ENCODE peak calls at places on chromosomes 12 and 14, in six cellular contexts. One of them, this sample, is unnamed.

GRCh38 chr12:51974646-51975045 is 23.1 kb downstream of the ACVR1B start:
- DNase-seq in right lobe of liver: no peak
- DNase-seq in GM12892: no peak
- DNase-seq in sigmoid colon: no peak
- DNase-seq in HCT116: no peak
- DNase-seq in H54: no peak
- DNase-seq in this sample: no peak

GRCh38 chr14:72124171-72124570 is 191.9 kb downstream of the RGS6 start:
- DNase-seq in H54: no peak
- DNase-seq in GM12892: no peak
- DNase-seq in sigmoid colon: no peak
- DNase-seq in HCT116: no peak
- DNase-seq in right lobe of liver: no peak
- DNase-seq in this sample: no peak

GRCh38 chr12:90622431-90622830 is 332.5 kb downstream of the CCER1 start:
- DNase-seq in HCT116: no peak
- DNase-seq in sigmoid colon: no peak
- DNase-seq in H54: no peak
- DNase-seq in right lobe of liver: no peak
- DNase-seq in GM12892: no peak
- DNase-seq in this sample: no peak

GRCh38 chr12:12010277-12011031 is 60.3 kb upstream of the BCL2L14 start:
- DNase-seq in right lobe of liver: peak; percentile 61
- DNase-seq in sigmoid colon: peak; percentile 82
- DNase-seq in H54: no peak
- DNase-seq in GM12892: no peak
- DNase-seq in HCT116: no peak
- DNase-seq in this sample: no peak

GRCh38 chr12:66013224-66013623 is 117.3 kb downstream of the LLPH start:
- DNase-seq in sigmoid colon: no peak
- DNase-seq in HCT116: no peak
- DNase-seq in GM12892: no peak
- DNase-seq in right lobe of liver: no peak
- DNase-seq in H54: no peak
- DNase-seq in this sample: no peak

GRCh38 chr12:79370021-79370420 is 320.7 kb downstream of the PAWR start:
- DNase-seq in GM12892: no peak
- DNase-seq in H54: no peak
- DNase-seq in right lobe of liver: no peak
- DNase-seq in sigmoid colon: no peak
- DNase-seq in HCT116: no peak
- DNase-seq in this sample: no peak

GRCh38 chr12:106288510-106289195 is 13.9 kb upstream of the TCP11L2 start:
- DNase-seq in right lobe of liver: no peak
- DNase-seq in H54: peak; percentile 19
- DNase-seq in HCT116: peak; percentile 76
- DNase-seq in sigmoid colon: no peak
- DNase-seq in GM12892: no peak
- DNase-seq in this sample: no peak

GRCh38 chr14:84961637-84962036 is 568.3 kb upstream of the FLRT2 start:
- DNase-seq in GM12892: no peak
- DNase-seq in sigmoid colon: no peak
- DNase-seq in right lobe of liver: no peak
- DNase-seq in H54: no peak
- DNase-seq in HCT116: no peak
- DNase-seq in this sample: no peak

GRCh38 chr12:4144676-4145075 is 128.9 kb upstream of the CCND2 start:
- DNase-seq in GM12892: no peak
- DNase-seq in sigmoid colon: no peak
- DNase-seq in H54: no peak
- DNase-seq in HCT116: no peak
- DNase-seq in right lobe of liver: no peak
- DNase-seq in this sample: no peak

GRCh38 chr12:108839011-108839889 is 18.1 kb downstream of the SSH1 start:
- DNase-seq in right lobe of liver: no peak
- DNase-seq in HCT116: no peak
- DNase-seq in GM12892: no peak
- DNase-seq in H54: no peak
- DNase-seq in sigmoid colon: peak; percentile 83
- DNase-seq in this sample: no peak

GRCh38 chr14:92683041-92683440 is 65.4 kb downstream of the LGMN start:
- DNase-seq in right lobe of liver: no peak
- DNase-seq in HCT116: no peak
- DNase-seq in GM12892: no peak
- DNase-seq in sigmoid colon: peak; percentile 45
- DNase-seq in H54: no peak
- DNase-seq in this sample: no peak

GRCh38 chr14:30129795-30130194 is 202.1 kb upstream of the PRKD1 start:
- DNase-seq in GM12892: no peak
- DNase-seq in HCT116: no peak
- DNase-seq in right lobe of liver: no peak
- DNase-seq in sigmoid colon: no peak
- DNase-seq in H54: no peak
- DNase-seq in this sample: no peak

GRCh38 chr12:127115468-127116035 is 1151.4 kb upstream of the TMEM132C start:
- DNase-seq in HCT116: no peak
- DNase-seq in H54: no peak
- DNase-seq in right lobe of liver: no peak
- DNase-seq in GM12892: no peak
- DNase-seq in sigmoid colon: no peak
- DNase-seq in this sample: no peak

GRCh38 chr12:43316506-43316905 is 235.5 kb downstream of the ADAMTS20 start:
- DNase-seq in sigmoid colon: no peak
- DNase-seq in right lobe of liver: no peak
- DNase-seq in H54: no peak
- DNase-seq in GM12892: no peak
- DNase-seq in HCT116: no peak
- DNase-seq in this sample: no peak

GRCh38 chr14:71403673-71404072 is 496.4 kb downstream of the PCNX1 start:
- DNase-seq in H54: no peak
- DNase-seq in right lobe of liver: no peak
- DNase-seq in GM12892: no peak
- DNase-seq in sigmoid colon: no peak
- DNase-seq in HCT116: peak; percentile 2
- DNase-seq in this sample: peak; percentile 64

GRCh38 chr14:27881646-27882045 is 884.9 kb upstream of the FOXG1 start:
- DNase-seq in sigmoid colon: no peak
- DNase-seq in GM12892: no peak
- DNase-seq in right lobe of liver: no peak
- DNase-seq in H54: no peak
- DNase-seq in HCT116: no peak
- DNase-seq in this sample: no peak

GRCh38 chr12:46675736-46676135 is 150.1 kb downstream of the SLC38A4 start:
- DNase-seq in HCT116: no peak
- DNase-seq in GM12892: no peak
- DNase-seq in H54: no peak
- DNase-seq in right lobe of liver: peak; percentile 33
- DNase-seq in sigmoid colon: no peak
- DNase-seq in this sample: peak; percentile 45

GRCh38 chr12:115983226-115983798 is 294.2 kb downstream of the MED13L start:
- DNase-seq in H54: peak; percentile 7
- DNase-seq in sigmoid colon: no peak
- DNase-seq in HCT116: no peak
- DNase-seq in GM12892: no peak
- DNase-seq in right lobe of liver: peak; percentile 30
- DNase-seq in this sample: peak; percentile 50

GRCh38 chr12:31618228-31619025 is 27.5 kb upstream of the DENND5B start:
- DNase-seq in sigmoid colon: no peak
- DNase-seq in right lobe of liver: no peak
- DNase-seq in H54: no peak
- DNase-seq in GM12892: no peak
- DNase-seq in HCT116: no peak
- DNase-seq in this sample: no peak

GRCh38 chr14:98798099-98798498 is 473.9 kb downstream of the BCL11B start:
- DNase-seq in H54: no peak
- DNase-seq in HCT116: no peak
- DNase-seq in sigmoid colon: no peak
- DNase-seq in right lobe of liver: no peak
- DNase-seq in GM12892: no peak
- DNase-seq in this sample: no peak

GRCh38 chr14:102421366-102422057 is 58.8 kb downstream of the TECPR2 start:
- DNase-seq in GM12892: no peak
- DNase-seq in HCT116: no peak
- DNase-seq in right lobe of liver: no peak
- DNase-seq in sigmoid colon: peak; percentile 41
- DNase-seq in H54: no peak
- DNase-seq in this sample: no peak

GRCh38 chr12:86230516-86231146 is 25.6 kb downstream of the MGAT4C start:
- DNase-seq in H54: peak; percentile 5
- DNase-seq in GM12892: no peak
- DNase-seq in HCT116: no peak
- DNase-seq in right lobe of liver: no peak
- DNase-seq in sigmoid colon: no peak
- DNase-seq in this sample: no peak

GRCh38 chr12:121181181-121181580 is 28.7 kb upstream of the P2RX4 start:
- DNase-seq in right lobe of liver: no peak
- DNase-seq in HCT116: no peak
- DNase-seq in GM12892: no peak
- DNase-seq in H54: no peak
- DNase-seq in sigmoid colon: no peak
- DNase-seq in this sample: peak; percentile 27

GRCh38 chr12:132525833-132526455 is 36.0 kb downstream of the FBRSL1 start:
- DNase-seq in HCT116: no peak
- DNase-seq in sigmoid colon: no peak
- DNase-seq in GM12892: no peak
- DNase-seq in H54: no peak
- DNase-seq in right lobe of liver: no peak
- DNase-seq in this sample: no peak

GRCh38 chr12:101891462-101891971 is 14.1 kb downstream of the DRAM1 start:
- DNase-seq in sigmoid colon: peak; percentile 75
- DNase-seq in GM12892: no peak
- DNase-seq in HCT116: no peak
- DNase-seq in right lobe of liver: no peak
- DNase-seq in H54: peak; percentile 35
- DNase-seq in this sample: peak; percentile 22

GRCh38 chr14:92680781-92681650 is 67.4 kb downstream of the LGMN start:
- DNase-seq in sigmoid colon: peak; percentile 89
- DNase-seq in HCT116: peak; percentile 26
- DNase-seq in H54: peak; percentile 82
- DNase-seq in GM12892: peak; percentile 72
- DNase-seq in right lobe of liver: peak; percentile 63
- DNase-seq in this sample: peak; percentile 64

GRCh38 chr12:97173672-97174385 is 266.8 kb downstream of the NEDD1 start:
- DNase-seq in HCT116: no peak
- DNase-seq in right lobe of liver: no peak
- DNase-seq in sigmoid colon: no peak
- DNase-seq in GM12892: no peak
- DNase-seq in H54: no peak
- DNase-seq in this sample: no peak

GRCh38 chr14:78130356-78130755 is 39.8 kb upstream of the NRXN3 start:
- DNase-seq in GM12892: no peak
- DNase-seq in right lobe of liver: no peak
- DNase-seq in sigmoid colon: no peak
- DNase-seq in HCT116: no peak
- DNase-seq in H54: no peak
- DNase-seq in this sample: no peak

GRCh38 chr14:104422301-104423223 is 157.0 kb upstream of the C14orf180 start:
- DNase-seq in H54: no peak
- DNase-seq in right lobe of liver: no peak
- DNase-seq in sigmoid colon: peak; percentile 73
- DNase-seq in GM12892: no peak
- DNase-seq in HCT116: no peak
- DNase-seq in this sample: no peak

GRCh38 chr12:13788626-13789025 is 192.8 kb downstream of the GRIN2B start:
- DNase-seq in HCT116: no peak
- DNase-seq in right lobe of liver: no peak
- DNase-seq in H54: no peak
- DNase-seq in sigmoid colon: no peak
- DNase-seq in GM12892: no peak
- DNase-seq in this sample: no peak

GRCh38 chr14:100142073-100143040 is 17.1 kb downstream of the DEGS2 start:
- DNase-seq in HCT116: no peak
- DNase-seq in GM12892: no peak
- DNase-seq in right lobe of liver: no peak
- DNase-seq in H54: no peak
- DNase-seq in sigmoid colon: no peak
- DNase-seq in this sample: peak; percentile 96
- TF ChIP-seq POLR2A in HCT116: no peak
- TF ChIP-seq POLR2A in GM12892: no peak
- TF ChIP-seq POLR2A in right lobe of liver: no peak
- TF ChIP-seq POLR2A in H54: no peak
- TF ChIP-seq POLR2A in sigmoid colon: no peak
- TF ChIP-seq POLR2A in this sample: peak; percentile 83

GRCh38 chr12:56078931-56079728 is 835 bp upstream of the ERBB3 start:
- DNase-seq in GM12892: peak; percentile 81
- DNase-seq in HCT116: peak; percentile 83
- DNase-seq in right lobe of liver: peak; percentile 92
- DNase-seq in H54: peak; percentile 79
- DNase-seq in sigmoid colon: peak; percentile 93
- DNase-seq in this sample: peak; percentile 79
- TF ChIP-seq POLR2A in GM12892: no peak
- TF ChIP-seq POLR2A in HCT116: peak; percentile 34
- TF ChIP-seq POLR2A in right lobe of liver: peak; percentile 77
- TF ChIP-seq POLR2A in H54: no peak
- TF ChIP-seq POLR2A in sigmoid colon: no peak
- TF ChIP-seq POLR2A in this sample: no peak

GRCh38 chr12:53380104-53380796 is at the start of gene SP1:
- DNase-seq in sigmoid colon: peak; percentile 97
- DNase-seq in right lobe of liver: peak; percentile 98
- DNase-seq in GM12892: peak; percentile 71
- DNase-seq in HCT116: peak; percentile 82
- DNase-seq in H54: peak; percentile 78
- DNase-seq in this sample: peak; percentile 96
- TF ChIP-seq POLR2A in sigmoid colon: peak; percentile 37
- TF ChIP-seq POLR2A in right lobe of liver: peak; percentile 62
- TF ChIP-seq POLR2A in GM12892: peak; percentile 27
- TF ChIP-seq POLR2A in HCT116: no peak
- TF ChIP-seq POLR2A in H54: peak; percentile 12
- TF ChIP-seq POLR2A in this sample: no peak

DNA sequence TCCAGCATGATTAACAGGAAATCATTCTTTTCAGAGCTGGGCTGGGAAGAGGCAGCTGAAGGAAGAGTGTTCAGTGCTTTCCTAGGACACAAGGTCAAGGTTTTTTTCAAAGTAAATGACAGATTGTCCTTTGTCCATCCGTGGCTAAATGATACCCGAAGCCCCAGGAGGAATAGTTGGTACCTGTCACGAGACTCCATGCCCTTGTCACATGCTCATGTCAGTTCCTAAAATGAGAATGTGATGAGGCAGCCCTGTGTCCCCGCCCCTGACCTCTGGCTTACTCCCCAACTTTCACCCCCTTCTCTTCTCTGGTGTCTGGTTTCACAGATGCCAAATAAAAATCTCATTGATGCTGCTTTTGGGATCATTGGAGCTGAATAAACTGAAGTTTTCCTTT is 65.2 kb downstream of the PPP1R36 start:
- DNase-seq in sigmoid colon: no peak
- DNase-seq in H54: no peak
- DNase-seq in GM12892: no peak
- DNase-seq in right lobe of liver: no peak
- DNase-seq in HCT116: no peak
- DNase-seq in this sample: no peak
- TF ChIP-seq POLR2A in sigmoid colon: no peak
- TF ChIP-seq POLR2A in H54: no peak
- TF ChIP-seq POLR2A in GM12892: no peak
- TF ChIP-seq POLR2A in right lobe of liver: no peak
- TF ChIP-seq POLR2A in HCT116: no peak
- TF ChIP-seq POLR2A in this sample: no peak

GRCh38 chr14:64387738-64388532 is at the start of gene MTHFD1:
- DNase-seq in sigmoid colon: peak; percentile 100
- DNase-seq in GM12892: peak; percentile 88
- DNase-seq in H54: peak; percentile 97
- DNase-seq in right lobe of liver: peak; percentile 100
- DNase-seq in HCT116: peak; percentile 97
- DNase-seq in this sample: peak; percentile 99
- TF ChIP-seq POLR2A in sigmoid colon: peak; percentile 38
- TF ChIP-seq POLR2A in GM12892: peak; percentile 73
- TF ChIP-seq POLR2A in H54: peak; percentile 54
- TF ChIP-seq POLR2A in right lobe of liver: peak; percentile 85
- TF ChIP-seq POLR2A in HCT116: peak; percentile 74
- TF ChIP-seq POLR2A in this sample: peak; percentile 82

GRCh38 chr14:24847568-24847967 is 202.4 kb downstream of the STXBP6 start:
- DNase-seq in H54: no peak
- DNase-seq in GM12892: no peak
- DNase-seq in sigmoid colon: no peak
- DNase-seq in right lobe of liver: no peak
- DNase-seq in HCT116: no peak
- DNase-seq in this sample: no peak
- TF ChIP-seq POLR2A in H54: no peak
- TF ChIP-seq POLR2A in GM12892: no peak
- TF ChIP-seq POLR2A in sigmoid colon: no peak
- TF ChIP-seq POLR2A in right lobe of liver: no peak
- TF ChIP-seq POLR2A in HCT116: no peak
- TF ChIP-seq POLR2A in this sample: no peak